ENCODE peak calls at places on chromosomes 6 and 20, in eight cellular contexts. K is A549, D is HCT116, Y is IMR-90, V is HepG2, F is GM12878, U is K562, L is H1. Q is an unnamed sample.

GRCh38 chr20:61730631-61731362 is 334.9 kb downstream of the TAF4 start:
- DNase-seq in K (no peak), D (no peak), Y (no peak), V (no peak), F (no peak), U (no peak), L (no peak), Q (no peak)

GRCh38 chr6:49913656-49914055 is 47.3 kb upstream of the CRISP1 start:
- DNase-seq in K (no peak), D (no peak), Y (no peak), V (no peak), F (no peak), U (no peak), L (no peak), Q (no peak)

GRCh38 chr6:47631248-47632196 is 66.9 kb upstream of the ADGRF4 start:
- DNase-seq in K (peak), D (peak), Y (peak), V (peak), F (peak), U (peak), L (peak), Q (peak)

GRCh38 chr6:95091823-95092436 is 485.4 kb upstream of the MANEA start:
- DNase-seq in K (peak), D (peak), Y (peak), V (peak), F (no peak), U (no peak), L (no peak), Q (peak)

GRCh38 chr20:45550765-45551164 is 3.6 kb upstream of the EPPIN start:
- DNase-seq in K (no peak), D (no peak), Y (no peak), V (no peak), F (no peak), U (no peak), L (no peak), Q (no peak)

GRCh38 chr20:21801193-21801592 is 95.7 kb downstream of the PAX1 start:
- DNase-seq in K (no peak), D (no peak), Y (no peak), V (no peak), F (no peak), U (no peak), L (no peak), Q (no peak)

GRCh38 chr6:90074161-90074560 is 179.9 kb downstream of the GJA10 start:
- DNase-seq in K (no peak), D (no peak), Y (peak), V (peak), F (no peak), U (no peak), L (no peak), Q (no peak)

GRCh38 chr6:167802339-167802738 is 24.4 kb upstream of the AFDN start:
- DNase-seq in K (no peak), D (no peak), Y (no peak), V (no peak), F (no peak), U (no peak), L (no peak), Q (no peak)

GRCh38 chr20:32987044-32987825 is 17.0 kb downstream of the SUN5 start:
- DNase-seq in K (no peak), D (no peak), Y (no peak), V (no peak), F (no peak), U (no peak), L (no peak), Q (no peak)

GRCh38 chr6:47413752-47414516 is 63.7 kb upstream of the CD2AP start:
- DNase-seq in K (peak), D (peak), Y (peak), V (peak), F (peak), U (peak), L (no peak), Q (peak)

GRCh38 chr6:128713461-128713860 is 169.5 kb upstream of the LAMA2 start:
- DNase-seq in K (no peak), D (no peak), Y (peak), V (no peak), F (no peak), U (no peak), L (no peak), Q (peak)

GRCh38 chr6:149962461-149963211 is 1.1 kb upstream of the ULBP1 start:
- DNase-seq in K (no peak), D (no peak), Y (no peak), V (no peak), F (no peak), U (no peak), L (no peak), Q (no peak)

GRCh38 chr6:28888097-28888496 is 35.7 kb downstream of the TRIM27 start:
- DNase-seq in K (no peak), D (no peak), Y (no peak), V (no peak), F (no peak), U (no peak), L (no peak), Q (no peak)

GRCh38 chr6:111474771-111475170 is 8.2 kb downstream of the REV3L start:
- DNase-seq in K (no peak), D (no peak), Y (no peak), V (no peak), F (no peak), U (no peak), L (no peak), Q (no peak)

GRCh38 chr6:111477481-111477938 is 5.5 kb downstream of the REV3L start:
- DNase-seq in K (no peak), D (no peak), Y (no peak), V (no peak), F (peak), U (no peak), L (no peak), Q (no peak)

GRCh38 chr6:111478749-111479148 is 4.3 kb downstream of the REV3L start:
- DNase-seq in K (peak), D (peak), Y (peak), V (peak), F (peak), U (no peak), L (no peak), Q (no peak)

GRCh38 chr6:111480988-111481830 is 1.8 kb downstream of the REV3L start:
- DNase-seq in K (no peak), D (no peak), Y (peak), V (no peak), F (no peak), U (no peak), L (no peak), Q (no peak)

GRCh38 chr6:111478064-111478476 is 4.9 kb downstream of the REV3L start:
- DNase-seq in K (no peak), D (no peak), Y (peak), V (peak), F (no peak), U (no peak), L (no peak), Q (no peak)
- TF ChIP-seq RAD21 in K (no peak), D (no peak), Y (no peak), V (no peak), F (no peak), U (no peak), L (no peak), Q (no peak)

GRCh38 chr6:141464490-141464889 is 668.2 kb upstream of the GJE1 start:
- DNase-seq in K (peak), D (no peak), Y (peak), V (no peak), F (no peak), U (no peak), L (no peak), Q (no peak)
- TF ChIP-seq RAD21 in K (no peak), D (no peak), Y (no peak), V (no peak), F (no peak), U (no peak), L (no peak), Q (no peak)

GRCh38 chr20:59518881-59519706 is 85.2 kb upstream of the PHACTR3 start:
- DNase-seq in K (peak), D (peak), Y (peak), V (peak), F (no peak), U (peak), L (no peak), Q (peak)

GRCh38 chr20:59514554-59514953 is 89.8 kb upstream of the PHACTR3 start:
- DNase-seq in K (no peak), D (no peak), Y (no peak), V (no peak), F (no peak), U (no peak), L (no peak), Q (no peak)

GRCh38 chr20:59515906-59516209 is 88.5 kb upstream of the PHACTR3 start:
- DNase-seq in K (no peak), D (no peak), Y (no peak), V (no peak), F (no peak), U (no peak), L (no peak), Q (no peak)

GRCh38 chr20:59519707-59520014 is 84.7 kb upstream of the PHACTR3 start:
- DNase-seq in K (no peak), D (no peak), Y (no peak), V (no peak), F (no peak), U (no peak), L (no peak), Q (no peak)

DNA sequence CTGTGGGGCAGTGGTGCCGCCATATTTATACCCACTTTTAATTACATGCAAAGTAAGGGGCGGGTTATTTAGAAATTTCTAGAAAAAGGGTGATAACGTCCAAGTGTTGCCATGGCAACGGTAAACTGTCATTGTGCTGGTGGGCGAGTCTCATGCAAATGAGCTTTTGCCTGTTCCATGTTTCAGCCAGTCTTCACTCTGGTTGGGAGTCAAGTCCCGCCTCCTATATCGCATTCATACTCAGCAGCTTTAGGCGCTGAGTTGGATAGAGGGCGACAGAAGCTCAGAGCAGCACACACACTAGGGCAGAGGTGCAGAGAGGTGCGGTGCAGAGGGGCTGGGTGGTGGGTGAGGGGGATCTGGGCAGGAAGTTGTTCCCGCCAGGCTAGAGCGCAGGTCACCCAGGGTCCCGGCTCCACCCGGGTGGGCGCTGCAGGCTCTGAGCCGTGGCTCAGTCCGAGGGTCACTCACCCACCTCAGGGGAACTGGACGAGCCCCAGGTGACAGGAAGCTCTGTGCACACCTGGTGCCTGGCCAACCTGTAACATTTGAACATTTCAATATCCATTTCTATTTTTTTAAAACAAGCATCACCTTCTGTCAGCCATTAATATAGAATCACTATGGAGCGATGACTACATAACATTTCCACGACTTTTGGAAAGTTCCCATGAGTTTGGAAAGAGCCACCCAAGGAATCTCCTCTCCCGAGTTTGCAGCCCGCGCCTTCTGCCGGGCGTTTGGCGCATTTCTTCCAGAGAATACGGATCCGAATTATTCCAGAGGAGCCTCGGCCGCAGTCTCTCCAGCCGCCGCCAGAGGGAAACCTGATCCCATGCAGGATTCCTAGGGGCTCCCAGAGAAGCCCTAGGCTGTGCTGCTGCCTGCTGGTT is 89.1 kb upstream of the PHACTR3 start:
- DNase-seq in K (peak), D (peak), Y (peak), V (peak), F (no peak), U (peak), L (no peak), Q (peak)
- TF ChIP-seq RAD21 in K (peak), D (peak), Y (peak), V (peak), F (no peak), U (peak), L (peak), Q (peak)

DNA sequence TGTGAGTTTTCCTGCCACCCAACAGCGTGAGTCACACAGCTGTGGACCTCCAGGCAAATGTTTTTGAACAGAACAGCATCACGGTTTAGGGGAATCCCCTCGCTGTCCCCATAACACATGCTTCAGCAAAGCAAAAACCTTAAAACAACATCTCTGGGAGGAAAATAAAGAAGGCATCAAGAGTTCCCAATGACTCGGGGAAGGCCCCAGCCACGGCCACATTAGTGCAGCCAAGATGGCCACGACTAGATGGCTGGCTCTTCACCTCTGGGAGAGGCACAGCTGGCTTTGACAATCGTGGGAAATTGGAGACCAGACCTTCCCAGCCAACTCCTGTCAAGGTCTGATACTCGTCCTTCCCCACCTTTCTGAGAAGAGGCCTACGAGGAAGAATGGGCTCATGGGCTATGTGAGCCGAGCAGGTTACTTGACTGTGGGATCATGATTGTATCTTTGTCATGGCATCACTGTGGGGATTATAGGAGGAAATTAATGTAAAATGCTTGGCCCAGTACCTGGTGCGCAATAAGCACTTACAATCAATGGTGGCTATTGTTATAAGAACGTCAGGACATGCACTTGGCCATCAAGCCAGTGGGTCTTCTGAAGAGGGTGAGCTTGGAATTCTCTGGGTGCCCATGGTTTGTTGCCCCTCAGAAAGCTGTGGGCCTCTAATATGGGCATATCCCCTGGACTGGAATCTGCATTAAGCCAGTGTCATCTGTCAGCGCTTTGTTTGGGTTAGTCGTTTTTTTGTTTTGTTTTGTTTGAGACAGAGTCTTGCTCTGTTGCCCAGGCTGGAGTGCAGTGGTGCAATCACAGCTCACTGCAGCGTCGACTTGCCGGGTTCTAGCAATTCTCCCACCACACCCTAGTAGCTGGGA is 43.6 kb downstream of the FGD2 start:
- DNase-seq in K (no peak), D (no peak), Y (peak), V (no peak), F (peak), U (peak), L (no peak), Q (no peak)
- TF ChIP-seq RAD21 in K (no peak), D (no peak), Y (no peak), V (no peak), F (no peak), U (peak), L (no peak), Q (no peak)

GRCh38 chr6:98985391-98985790 is 37.6 kb upstream of the FBXL4 start:
- DNase-seq in K (no peak), D (no peak), Y (no peak), V (no peak), F (no peak), U (no peak), L (no peak), Q (no peak)

GRCh38 chr6:98980814-98981213 is 33.1 kb upstream of the FBXL4 start:
- DNase-seq in K (peak), D (no peak), Y (no peak), V (no peak), F (no peak), U (no peak), L (peak), Q (no peak)

GRCh38 chr6:98986216-98986615 is 38.5 kb upstream of the FBXL4 start:
- DNase-seq in K (no peak), D (no peak), Y (no peak), V (no peak), F (no peak), U (no peak), L (no peak), Q (no peak)

DNA sequence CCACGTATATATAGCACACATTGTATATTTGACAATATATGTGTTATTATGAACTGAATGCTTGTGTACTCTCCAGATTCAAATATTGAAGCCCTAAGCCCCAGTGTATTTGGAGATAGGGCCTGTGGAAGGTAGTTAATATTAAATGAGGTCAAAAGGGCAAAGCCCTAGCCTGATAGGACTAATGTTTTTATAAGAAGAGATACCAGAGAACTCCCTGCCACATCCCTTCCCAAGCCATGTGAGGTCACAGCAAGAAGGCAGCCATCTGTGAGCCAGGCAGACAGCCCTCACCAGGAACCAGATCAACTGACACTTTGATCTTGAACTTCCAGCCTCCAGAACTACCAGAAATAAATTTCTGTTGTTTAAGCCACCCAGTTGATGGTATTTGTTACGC is 36.4 kb upstream of the FBXL4 start:
- DNase-seq in K (no peak), D (no peak), Y (no peak), V (no peak), F (no peak), U (no peak), L (no peak), Q (no peak)
- TF ChIP-seq RAD21 in K (no peak), D (no peak), Y (no peak), V (no peak), F (no peak), U (no peak), L (no peak), Q (no peak)

GRCh38 chr6:69953491-69953890 is 87.1 kb downstream of the COL19A1 start:
- DNase-seq in K (no peak), D (no peak), Y (no peak), V (no peak), F (no peak), U (no peak), L (no peak), Q (no peak)
- TF ChIP-seq RAD21 in K (no peak), D (no peak), Y (no peak), V (no peak), F (no peak), U (no peak), L (no peak), Q (no peak)

Q was measured in SK-N-SH.